ENCODE peak calls at places on chromosomes 2 and 18, in ten cellular contexts. One of them, this sample, is unnamed.

GRCh38 chr2:231781798-231782726 is 980 bp upstream of the PDE6D start:
- DNase-seq in activated CD8-positive, alpha-beta T cell treated with anti-CD3 and anti-CD28 coated beads for 36 hours: peak; percentile 40
- DNase-seq in cardiac muscle cell: peak; percentile 75
- DNase-seq in upper lobe of left lung: no peak
- DNase-seq in GM20000: peak; percentile 46
- DNase-seq in epithelial cell of proximal tubule: no peak
- DNase-seq in OCI-LY7: peak; percentile 60
- DNase-seq in body of pancreas: no peak
- DNase-seq in tibial nerve: no peak
- DNase-seq in choroid plexus epithelial cell: peak; percentile 72
- DNase-seq in this sample: peak; percentile 15

GRCh38 chr2:23649819-23650218 is 264.8 kb downstream of the KLHL29 start:
- DNase-seq in activated CD8-positive, alpha-beta T cell treated with anti-CD3 and anti-CD28 coated beads for 36 hours: peak; percentile 57
- DNase-seq in cardiac muscle cell: peak; percentile 42
- DNase-seq in upper lobe of left lung: no peak
- DNase-seq in GM20000: no peak
- DNase-seq in epithelial cell of proximal tubule: peak; percentile 48
- DNase-seq in OCI-LY7: no peak
- DNase-seq in body of pancreas: peak; percentile 47
- DNase-seq in tibial nerve: no peak
- DNase-seq in choroid plexus epithelial cell: peak; percentile 74
- DNase-seq in this sample: no peak

GRCh38 chr2:143758629-143759330 is 629.6 kb downstream of the ARHGAP15 start:
- DNase-seq in activated CD8-positive, alpha-beta T cell treated with anti-CD3 and anti-CD28 coated beads for 36 hours: no peak
- DNase-seq in cardiac muscle cell: no peak
- DNase-seq in upper lobe of left lung: no peak
- DNase-seq in GM20000: no peak
- DNase-seq in epithelial cell of proximal tubule: no peak
- DNase-seq in OCI-LY7: no peak
- DNase-seq in body of pancreas: no peak
- DNase-seq in tibial nerve: no peak
- DNase-seq in choroid plexus epithelial cell: peak; percentile 13
- DNase-seq in this sample: no peak

GRCh38 chr2:141399270-141399669 is 731.5 kb downstream of the LRP1B start:
- DNase-seq in activated CD8-positive, alpha-beta T cell treated with anti-CD3 and anti-CD28 coated beads for 36 hours: no peak
- DNase-seq in cardiac muscle cell: peak; percentile 40
- DNase-seq in upper lobe of left lung: no peak
- DNase-seq in GM20000: no peak
- DNase-seq in epithelial cell of proximal tubule: no peak
- DNase-seq in OCI-LY7: peak; percentile 1
- DNase-seq in body of pancreas: no peak
- DNase-seq in tibial nerve: no peak
- DNase-seq in choroid plexus epithelial cell: peak; percentile 39
- DNase-seq in this sample: peak; percentile 16

GRCh38 chr18:40357536-40357935 is 1597.5 kb upstream of the PIK3C3 start:
- DNase-seq in activated CD8-positive, alpha-beta T cell treated with anti-CD3 and anti-CD28 coated beads for 36 hours: no peak
- DNase-seq in cardiac muscle cell: no peak
- DNase-seq in upper lobe of left lung: no peak
- DNase-seq in GM20000: no peak
- DNase-seq in epithelial cell of proximal tubule: peak; percentile 10
- DNase-seq in OCI-LY7: no peak
- DNase-seq in body of pancreas: no peak
- DNase-seq in tibial nerve: no peak
- DNase-seq in choroid plexus epithelial cell: peak; percentile 23
- DNase-seq in this sample: no peak

GRCh38 chr2:138787053-138787666 is 7.0 kb upstream of the NXPH2 start:
- DNase-seq in activated CD8-positive, alpha-beta T cell treated with anti-CD3 and anti-CD28 coated beads for 36 hours: peak; percentile 22
- DNase-seq in cardiac muscle cell: peak; percentile 57
- DNase-seq in upper lobe of left lung: no peak
- DNase-seq in GM20000: peak; percentile 37
- DNase-seq in epithelial cell of proximal tubule: no peak
- DNase-seq in OCI-LY7: peak; percentile 33
- DNase-seq in body of pancreas: no peak
- DNase-seq in tibial nerve: no peak
- DNase-seq in choroid plexus epithelial cell: peak; percentile 66
- DNase-seq in this sample: peak; percentile 48

GRCh38 chr2:215982465-215982875 is 30.9 kb downstream of the MREG start:
- DNase-seq in activated CD8-positive, alpha-beta T cell treated with anti-CD3 and anti-CD28 coated beads for 36 hours: peak; percentile 37
- DNase-seq in cardiac muscle cell: no peak
- DNase-seq in upper lobe of left lung: no peak
- DNase-seq in GM20000: peak; percentile 22
- DNase-seq in epithelial cell of proximal tubule: peak; percentile 52
- DNase-seq in OCI-LY7: no peak
- DNase-seq in body of pancreas: peak; percentile 59
- DNase-seq in tibial nerve: no peak
- DNase-seq in choroid plexus epithelial cell: no peak
- DNase-seq in this sample: no peak

GRCh38 chr2:74745766-74746165 is 88.2 kb upstream of the HK2 start:
- DNase-seq in activated CD8-positive, alpha-beta T cell treated with anti-CD3 and anti-CD28 coated beads for 36 hours: no peak
- DNase-seq in cardiac muscle cell: no peak
- DNase-seq in upper lobe of left lung: no peak
- DNase-seq in GM20000: no peak
- DNase-seq in epithelial cell of proximal tubule: no peak
- DNase-seq in OCI-LY7: no peak
- DNase-seq in body of pancreas: no peak
- DNase-seq in tibial nerve: no peak
- DNase-seq in choroid plexus epithelial cell: no peak
- DNase-seq in this sample: no peak

GRCh38 chr2:199814845-199815211 is 36.2 kb downstream of the FTCDNL1 start:
- DNase-seq in activated CD8-positive, alpha-beta T cell treated with anti-CD3 and anti-CD28 coated beads for 36 hours: no peak
- DNase-seq in cardiac muscle cell: no peak
- DNase-seq in upper lobe of left lung: no peak
- DNase-seq in GM20000: no peak
- DNase-seq in epithelial cell of proximal tubule: no peak
- DNase-seq in OCI-LY7: no peak
- DNase-seq in body of pancreas: no peak
- DNase-seq in tibial nerve: no peak
- DNase-seq in choroid plexus epithelial cell: no peak
- DNase-seq in this sample: no peak

GRCh38 chr2:110770308-110770695 is 37.9 kb downstream of the ACOXL start:
- DNase-seq in activated CD8-positive, alpha-beta T cell treated with anti-CD3 and anti-CD28 coated beads for 36 hours: no peak
- DNase-seq in cardiac muscle cell: no peak
- DNase-seq in upper lobe of left lung: no peak
- DNase-seq in GM20000: no peak
- DNase-seq in epithelial cell of proximal tubule: no peak
- DNase-seq in OCI-LY7: no peak
- DNase-seq in body of pancreas: no peak
- DNase-seq in tibial nerve: no peak
- DNase-seq in choroid plexus epithelial cell: no peak
- DNase-seq in this sample: no peak

GRCh38 chr2:81600088-81600487 is 1295.5 kb upstream of the LRRTM1 start:
- DNase-seq in activated CD8-positive, alpha-beta T cell treated with anti-CD3 and anti-CD28 coated beads for 36 hours: no peak
- DNase-seq in cardiac muscle cell: no peak
- DNase-seq in upper lobe of left lung: no peak
- DNase-seq in GM20000: no peak
- DNase-seq in epithelial cell of proximal tubule: no peak
- DNase-seq in OCI-LY7: no peak
- DNase-seq in body of pancreas: no peak
- DNase-seq in tibial nerve: no peak
- DNase-seq in choroid plexus epithelial cell: no peak
- DNase-seq in this sample: no peak

GRCh38 chr2:241617431-241618154 is 19.4 kb downstream of the THAP4 start:
- DNase-seq in activated CD8-positive, alpha-beta T cell treated with anti-CD3 and anti-CD28 coated beads for 36 hours: peak; percentile 61
- DNase-seq in cardiac muscle cell: peak; percentile 17
- DNase-seq in upper lobe of left lung: no peak
- DNase-seq in GM20000: peak; percentile 68
- DNase-seq in epithelial cell of proximal tubule: no peak
- DNase-seq in OCI-LY7: peak; percentile 80
- DNase-seq in body of pancreas: no peak
- DNase-seq in tibial nerve: no peak
- DNase-seq in choroid plexus epithelial cell: peak; percentile 41
- DNase-seq in this sample: no peak

GRCh38 chr2:69269330-69269729 is 117.7 kb downstream of the GFPT1 start:
- DNase-seq in activated CD8-positive, alpha-beta T cell treated with anti-CD3 and anti-CD28 coated beads for 36 hours: no peak
- DNase-seq in cardiac muscle cell: peak; percentile 56
- DNase-seq in upper lobe of left lung: no peak
- DNase-seq in GM20000: no peak
- DNase-seq in epithelial cell of proximal tubule: no peak
- DNase-seq in OCI-LY7: no peak
- DNase-seq in body of pancreas: no peak
- DNase-seq in tibial nerve: no peak
- DNase-seq in choroid plexus epithelial cell: peak; percentile 81
- DNase-seq in this sample: no peak

GRCh38 chr2:51231071-51231470 is 199.1 kb upstream of the NRXN1 start:
- DNase-seq in activated CD8-positive, alpha-beta T cell treated with anti-CD3 and anti-CD28 coated beads for 36 hours: no peak
- DNase-seq in cardiac muscle cell: no peak
- DNase-seq in upper lobe of left lung: no peak
- DNase-seq in GM20000: no peak
- DNase-seq in epithelial cell of proximal tubule: no peak
- DNase-seq in OCI-LY7: no peak
- DNase-seq in body of pancreas: no peak
- DNase-seq in tibial nerve: no peak
- DNase-seq in choroid plexus epithelial cell: no peak
- DNase-seq in this sample: no peak

GRCh38 chr2:126614529-126615279 is 41.3 kb upstream of the GYPC start:
- DNase-seq in activated CD8-positive, alpha-beta T cell treated with anti-CD3 and anti-CD28 coated beads for 36 hours: no peak
- DNase-seq in cardiac muscle cell: peak; percentile 86
- DNase-seq in upper lobe of left lung: no peak
- DNase-seq in GM20000: no peak
- DNase-seq in epithelial cell of proximal tubule: no peak
- DNase-seq in OCI-LY7: no peak
- DNase-seq in body of pancreas: no peak
- DNase-seq in tibial nerve: no peak
- DNase-seq in choroid plexus epithelial cell: peak; percentile 79
- DNase-seq in this sample: no peak

GRCh38 chr2:113979172-113980128 is 89.6 kb downstream of the ACTR3 start:
- DNase-seq in activated CD8-positive, alpha-beta T cell treated with anti-CD3 and anti-CD28 coated beads for 36 hours: peak; percentile 82
- DNase-seq in cardiac muscle cell: no peak
- DNase-seq in upper lobe of left lung: peak; percentile 86
- DNase-seq in GM20000: peak; percentile 53
- DNase-seq in epithelial cell of proximal tubule: no peak
- DNase-seq in OCI-LY7: peak; percentile 13
- DNase-seq in body of pancreas: no peak
- DNase-seq in tibial nerve: no peak
- DNase-seq in choroid plexus epithelial cell: no peak
- DNase-seq in this sample: peak; percentile 26
- TF ChIP-seq CTCF in activated CD8-positive, alpha-beta T cell treated with anti-CD3 and anti-CD28 coated beads for 36 hours: peak; percentile 100
- TF ChIP-seq CTCF in cardiac muscle cell: peak; percentile 53
- TF ChIP-seq CTCF in upper lobe of left lung: no peak
- TF ChIP-seq CTCF in GM20000: no peak
- TF ChIP-seq CTCF in epithelial cell of proximal tubule: peak; percentile 61
- TF ChIP-seq CTCF in OCI-LY7: peak; percentile 82
- TF ChIP-seq CTCF in body of pancreas: no peak
- TF ChIP-seq CTCF in tibial nerve: no peak
- TF ChIP-seq CTCF in choroid plexus epithelial cell: peak; percentile 40
- TF ChIP-seq CTCF in this sample: peak; percentile 95

DNA sequence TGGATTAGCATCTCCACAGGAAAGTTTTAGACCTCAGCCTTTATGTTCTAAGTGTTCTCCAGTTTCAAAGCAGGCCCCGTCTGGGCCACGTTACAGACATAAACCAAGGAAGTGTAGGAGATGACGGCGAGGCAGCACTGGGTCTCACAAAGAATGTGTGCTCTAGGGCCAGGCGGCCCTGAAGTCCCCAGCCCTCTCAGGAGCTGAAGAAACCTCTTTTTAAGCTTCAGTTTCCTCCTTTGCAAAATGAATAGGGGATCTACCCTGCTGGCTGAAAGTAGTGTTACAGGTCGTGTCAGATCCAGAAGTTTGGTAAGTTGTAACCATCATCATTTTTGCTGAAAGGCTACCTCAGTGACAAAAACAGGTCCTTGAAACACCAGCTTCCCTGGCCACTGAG is 81.7 kb downstream of the SPRED2 start:
- DNase-seq in activated CD8-positive, alpha-beta T cell treated with anti-CD3 and anti-CD28 coated beads for 36 hours: peak; percentile 12
- DNase-seq in cardiac muscle cell: no peak
- DNase-seq in upper lobe of left lung: no peak
- DNase-seq in GM20000: peak; percentile 63
- DNase-seq in epithelial cell of proximal tubule: no peak
- DNase-seq in OCI-LY7: peak; percentile 83
- DNase-seq in body of pancreas: no peak
- DNase-seq in tibial nerve: no peak
- DNase-seq in choroid plexus epithelial cell: peak; percentile 43
- DNase-seq in this sample: no peak
- TF ChIP-seq CTCF in activated CD8-positive, alpha-beta T cell treated with anti-CD3 and anti-CD28 coated beads for 36 hours: peak; percentile 9
- TF ChIP-seq CTCF in cardiac muscle cell: peak; percentile 39
- TF ChIP-seq CTCF in upper lobe of left lung: peak; percentile 27
- TF ChIP-seq CTCF in GM20000: no peak
- TF ChIP-seq CTCF in epithelial cell of proximal tubule: peak; percentile 36
- TF ChIP-seq CTCF in OCI-LY7: peak; percentile 74
- TF ChIP-seq CTCF in body of pancreas: no peak
- TF ChIP-seq CTCF in tibial nerve: no peak
- TF ChIP-seq CTCF in choroid plexus epithelial cell: peak; percentile 56
- TF ChIP-seq CTCF in this sample: peak; percentile 64

GRCh38 chr2:54708584-54709340 is 14.7 kb upstream of the EML6 start:
- DNase-seq in activated CD8-positive, alpha-beta T cell treated with anti-CD3 and anti-CD28 coated beads for 36 hours: no peak
- DNase-seq in cardiac muscle cell: peak; percentile 37
- DNase-seq in upper lobe of left lung: peak; percentile 83
- DNase-seq in GM20000: no peak
- DNase-seq in epithelial cell of proximal tubule: no peak
- DNase-seq in OCI-LY7: peak; percentile 52
- DNase-seq in body of pancreas: peak; percentile 74
- DNase-seq in tibial nerve: no peak
- DNase-seq in choroid plexus epithelial cell: peak; percentile 37
- DNase-seq in this sample: peak; percentile 45
- TF ChIP-seq CTCF in activated CD8-positive, alpha-beta T cell treated with anti-CD3 and anti-CD28 coated beads for 36 hours: no peak
- TF ChIP-seq CTCF in cardiac muscle cell: peak; percentile 29
- TF ChIP-seq CTCF in upper lobe of left lung: no peak
- TF ChIP-seq CTCF in GM20000: no peak
- TF ChIP-seq CTCF in epithelial cell of proximal tubule: peak; percentile 23
- TF ChIP-seq CTCF in OCI-LY7: peak; percentile 46
- TF ChIP-seq CTCF in body of pancreas: peak; percentile 33
- TF ChIP-seq CTCF in tibial nerve: no peak
- TF ChIP-seq CTCF in choroid plexus epithelial cell: peak; percentile 49
- TF ChIP-seq CTCF in this sample: no peak

GRCh38 chr2:41870948-41871522 is 176.8 kb upstream of the PKDCC start:
- DNase-seq in activated CD8-positive, alpha-beta T cell treated with anti-CD3 and anti-CD28 coated beads for 36 hours: no peak
- DNase-seq in cardiac muscle cell: peak; percentile 65
- DNase-seq in upper lobe of left lung: no peak
- DNase-seq in GM20000: no peak
- DNase-seq in epithelial cell of proximal tubule: no peak
- DNase-seq in OCI-LY7: no peak
- DNase-seq in body of pancreas: no peak
- DNase-seq in tibial nerve: no peak
- DNase-seq in choroid plexus epithelial cell: peak; percentile 63
- DNase-seq in this sample: peak; percentile 59
- TF ChIP-seq CTCF in activated CD8-positive, alpha-beta T cell treated with anti-CD3 and anti-CD28 coated beads for 36 hours: no peak
- TF ChIP-seq CTCF in cardiac muscle cell: peak; percentile 58
- TF ChIP-seq CTCF in upper lobe of left lung: no peak
- TF ChIP-seq CTCF in GM20000: no peak
- TF ChIP-seq CTCF in epithelial cell of proximal tubule: peak; percentile 30
- TF ChIP-seq CTCF in OCI-LY7: no peak
- TF ChIP-seq CTCF in body of pancreas: no peak
- TF ChIP-seq CTCF in tibial nerve: peak; percentile 52
- TF ChIP-seq CTCF in choroid plexus epithelial cell: peak; percentile 73
- TF ChIP-seq CTCF in this sample: peak; percentile 46

This sample was measured in endothelial cell.